ENCODE peak calls at places on chromosomes 5 and 9, in ten cellular contexts. V, M, I, N, O, P, R, U, W and H are unnamed samples.

GRCh38 chr5:93930098-93930497 is 188.7 kb upstream of the POU5F2 start:
- DNase-seq in V (no peak), M (no peak), I (no peak), N (no peak), O (no peak), P (no peak), R (no peak), U (no peak), W (no peak), H (no peak)

GRCh38 chr9:19155106-19155999 is 28.1 kb upstream of the PLIN2 start:
- DNase-seq in V (no peak), M (no peak), I (no peak), N (no peak), O (peak), P (no peak), R (no peak), U (no peak), W (no peak), H (no peak)

GRCh38 chr9:134210511-134210907 is 46.1 kb upstream of the RNU6ATAC start:
- DNase-seq in V (no peak), M (no peak), I (no peak), N (no peak), O (no peak), P (no peak), R (no peak), U (no peak), W (no peak), H (no peak)

GRCh38 chr5:23727271-23727670 is 219.9 kb downstream of the PRDM9 start:
- DNase-seq in V (no peak), M (no peak), I (no peak), N (no peak), O (no peak), P (peak), R (no peak), U (peak), W (no peak), H (no peak)

GRCh38 chr9:137838576-137838975 is 39.0 kb upstream of the CACNA1B start:
- DNase-seq in V (no peak), M (no peak), I (no peak), N (no peak), O (no peak), P (no peak), R (no peak), U (no peak), W (no peak), H (no peak)

GRCh38 chr9:26677965-26678745 is 214.4 kb downstream of the CAAP1 start:
- DNase-seq in V (no peak), M (no peak), I (no peak), N (no peak), O (no peak), P (no peak), R (no peak), U (no peak), W (no peak), H (no peak)

GRCh38 chr9:35510745-35511428 is 21.0 kb downstream of the RUSC2 start:
- DNase-seq in V (no peak), M (no peak), I (no peak), N (peak), O (no peak), P (peak), R (no peak), U (peak), W (peak), H (peak)

GRCh38 chr9:37187713-37188439 is 67.5 kb downstream of the ZCCHC7 start:
- DNase-seq in V (no peak), M (no peak), I (no peak), N (no peak), O (no peak), P (no peak), R (no peak), U (no peak), W (no peak), H (no peak)

GRCh38 chr9:106350777-106351176 is 512.2 kb upstream of the ZNF462 start:
- DNase-seq in V (no peak), M (no peak), I (no peak), N (no peak), O (no peak), P (no peak), R (no peak), U (no peak), W (no peak), H (no peak)

GRCh38 chr5:168022761-168023160 is 268.7 kb upstream of the WWC1 start:
- DNase-seq in V (no peak), M (no peak), I (no peak), N (no peak), O (no peak), P (no peak), R (no peak), U (no peak), W (no peak), H (no peak)

GRCh38 chr5:23631283-23632045 is 124.1 kb downstream of the PRDM9 start:
- DNase-seq in V (no peak), M (no peak), I (no peak), N (no peak), O (no peak), P (peak), R (no peak), U (peak), W (no peak), H (no peak)

GRCh38 chr9:100598641-100599145 is 20.8 kb downstream of the CAVIN4 start:
- DNase-seq in V (peak), M (peak), I (peak), N (peak), O (peak), P (peak), R (peak), U (peak), W (peak), H (peak)

GRCh38 chr9:20208951-20209350 is 413.3 kb downstream of the MLLT3 start:
- DNase-seq in V (no peak), M (no peak), I (no peak), N (no peak), O (no peak), P (no peak), R (no peak), U (no peak), W (no peak), H (no peak)

GRCh38 chr9:115109486-115109885 is 8.5 kb downstream of the TNC start:
- DNase-seq in V (no peak), M (no peak), I (no peak), N (no peak), O (no peak), P (peak), R (no peak), U (peak), W (peak), H (peak)

GRCh38 chr9:21102311-21102710 is 24.6 kb upstream of the IFNB1 start:
- DNase-seq in V (no peak), M (no peak), I (no peak), N (no peak), O (no peak), P (no peak), R (no peak), U (no peak), W (peak), H (no peak)

GRCh38 chr5:113693621-113694130 is 180.2 kb downstream of the YTHDC2 start:
- DNase-seq in V (no peak), M (no peak), I (no peak), N (no peak), O (no peak), P (no peak), R (no peak), U (no peak), W (no peak), H (no peak)

GRCh38 chr5:39283231-39283818 is 64.0 kb upstream of the FYB1 start:
- DNase-seq in V (peak), M (peak), I (peak), N (no peak), O (peak), P (peak), R (no peak), U (peak), W (peak), H (peak)

GRCh38 chr5:179309751-179310320 is 35.4 kb downstream of the ADAMTS2 start:
- DNase-seq in V (no peak), M (no peak), I (no peak), N (peak), O (no peak), P (no peak), R (no peak), U (no peak), W (no peak), H (no peak)

GRCh38 chr9:107816187-107817021 is 326.8 kb upstream of the KLF4 start:
- DNase-seq in V (no peak), M (no peak), I (no peak), N (no peak), O (no peak), P (no peak), R (no peak), U (no peak), W (no peak), H (no peak)

GRCh38 chr5:126370796-126371718 is 52.2 kb upstream of the GRAMD2B start:
- DNase-seq in V (no peak), M (no peak), I (no peak), N (no peak), O (no peak), P (peak), R (no peak), U (peak), W (peak), H (no peak)

GRCh38 chr9:126894052-126894603 is 20.5 kb upstream of the RALGPS1 start:
- DNase-seq in V (no peak), M (no peak), I (no peak), N (no peak), O (no peak), P (peak), R (no peak), U (no peak), W (no peak), H (no peak)

GRCh38 chr9:22790329-22790728 is 343.7 kb downstream of the DMRTA1 start:
- DNase-seq in V (no peak), M (no peak), I (no peak), N (no peak), O (no peak), P (no peak), R (no peak), U (no peak), W (no peak), H (no peak)

GRCh38 chr9:94086961-94087360 is 2.7 kb downstream of the PTPDC1 start:
- DNase-seq in V (no peak), M (no peak), I (no peak), N (no peak), O (no peak), P (no peak), R (no peak), U (no peak), W (no peak), H (peak)

GRCh38 chr9:81980568-81980967 is 8.0 kb upstream of the SPATA31D1 start:
- DNase-seq in V (no peak), M (no peak), I (no peak), N (no peak), O (no peak), P (no peak), R (no peak), U (no peak), W (peak), H (no peak)

GRCh38 chr5:42982107-42982622 is 58.0 kb downstream of the ANXA2R start:
- DNase-seq in V (no peak), M (no peak), I (no peak), N (no peak), O (no peak), P (no peak), R (no peak), U (peak), W (no peak), H (peak)

GRCh38 chr5:93070938-93071337 is 510.1 kb downstream of the NR2F1-AS1 start:
- DNase-seq in V (no peak), M (no peak), I (no peak), N (no peak), O (no peak), P (no peak), R (no peak), U (no peak), W (no peak), H (no peak)

GRCh38 chr5:174326372-174326771 is 280.9 kb downstream of the NSG2 start:
- DNase-seq in V (no peak), M (no peak), I (no peak), N (no peak), O (no peak), P (no peak), R (no peak), U (no peak), W (no peak), H (no peak)

GRCh38 chr5:14185336-14186131 is 42.4 kb downstream of the TRIO start:
- DNase-seq in V (no peak), M (no peak), I (no peak), N (no peak), O (peak), P (peak), R (no peak), U (peak), W (peak), H (no peak)

GRCh38 chr5:152405145-152405544 is at the start of gene NMUR2:
- DNase-seq in V (peak), M (no peak), I (no peak), N (peak), O (no peak), P (peak), R (no peak), U (peak), W (no peak), H (peak)

GRCh38 chr5:173163219-173163618 is 18.9 kb downstream of the BNIP1 start:
- DNase-seq in V (no peak), M (no peak), I (no peak), N (peak), O (no peak), P (no peak), R (no peak), U (no peak), W (peak), H (peak)

GRCh38 chr5:123204224-123204623 is 115.2 kb downstream of the PRDM6 start:
- DNase-seq in V (no peak), M (no peak), I (no peak), N (no peak), O (no peak), P (no peak), R (no peak), U (no peak), W (peak), H (peak)

GRCh38 chr9:2414465-2414864 is 207.1 kb upstream of the VLDLR start:
- DNase-seq in V (no peak), M (no peak), I (no peak), N (no peak), O (no peak), P (no peak), R (no peak), U (no peak), W (peak), H (no peak)

GRCh38 chr9:113446323-113446740 is 17.2 kb upstream of the RGS3 start:
- DNase-seq in V (peak), M (peak), I (no peak), N (no peak), O (no peak), P (peak), R (no peak), U (peak), W (peak), H (peak)

GRCh38 chr9:135864447-135865049 is 42.8 kb downstream of the CAMSAP1 start:
- DNase-seq in V (peak), M (peak), I (peak), N (peak), O (no peak), P (peak), R (peak), U (peak), W (no peak), H (peak)

GRCh38 chr5:16593013-16593412 is 23.8 kb downstream of the RETREG1 start:
- DNase-seq in V (no peak), M (no peak), I (no peak), N (no peak), O (no peak), P (no peak), R (no peak), U (no peak), W (peak), H (no peak)

GRCh38 chr5:74149395-74149794 is 491.1 kb downstream of the ENC1 start:
- DNase-seq in V (no peak), M (no peak), I (no peak), N (no peak), O (no peak), P (peak), R (no peak), U (peak), W (peak), H (peak)

GRCh38 chr9:31304576-31304975 is 1079.9 kb upstream of the ACO1 start:
- DNase-seq in V (no peak), M (no peak), I (no peak), N (no peak), O (no peak), P (peak), R (no peak), U (peak), W (peak), H (no peak)

GRCh38 chr9:85053206-85053605 is 383.7 kb downstream of the NTRK2 start:
- DNase-seq in V (no peak), M (no peak), I (no peak), N (no peak), O (no peak), P (peak), R (no peak), U (peak), W (peak), H (no peak)

GRCh38 chr5:40717281-40717680 is 37.6 kb downstream of the PTGER4 start:
- DNase-seq in V (no peak), M (no peak), I (no peak), N (no peak), O (no peak), P (no peak), R (no peak), U (peak), W (peak), H (no peak)

DNA sequence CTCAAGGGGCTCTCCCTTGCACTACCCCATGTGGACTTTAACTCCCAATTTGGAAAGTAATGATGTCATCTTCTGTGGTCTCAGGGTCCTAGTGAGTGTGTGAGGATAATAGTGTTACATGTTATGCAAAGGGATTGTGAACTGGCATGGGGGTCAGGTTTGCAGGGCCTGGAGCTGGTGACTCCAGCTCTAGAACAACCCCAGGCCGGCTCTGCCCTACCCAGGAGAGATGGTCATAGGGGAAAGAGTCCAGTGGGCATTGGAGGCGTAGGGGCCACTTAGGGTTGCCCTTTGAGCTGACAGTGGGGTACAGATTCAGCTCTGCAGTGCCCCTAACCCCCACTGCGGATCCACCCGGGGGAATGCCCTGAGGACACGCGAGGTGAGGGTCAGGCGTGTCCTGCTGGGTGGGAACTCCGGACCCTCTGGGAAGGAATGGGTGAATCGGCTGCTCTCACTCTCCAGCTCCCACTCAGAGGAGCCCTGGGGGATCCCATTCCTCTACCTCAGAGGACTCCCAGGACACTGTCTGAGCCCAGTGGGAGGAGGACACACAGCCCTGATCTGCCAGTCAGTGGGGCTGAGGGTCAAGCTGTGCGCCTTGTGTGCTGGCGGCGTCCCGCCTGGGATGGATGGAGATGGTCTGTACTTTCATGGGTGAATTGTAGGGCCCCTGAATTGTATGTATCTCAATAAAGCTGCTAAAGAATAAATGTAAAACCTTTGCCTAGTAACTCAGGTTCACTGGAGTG is 2.5 kb upstream of the NKD2 start:
- DNase-seq in V (no peak), M (no peak), I (no peak), N (peak), O (no peak), P (no peak), R (peak), U (no peak), W (no peak), H (no peak)
- H3K27ac ChIP-seq in V (no peak), M (no peak), I (no peak), N (peak), O (no peak), P (peak), R (no peak), U (no peak), W (no peak), H (no peak)

GRCh38 chr5:132434813-132435286 is 55.7 kb downstream of the IRF1 start:
- DNase-seq in V (no peak), M (no peak), I (no peak), N (no peak), O (no peak), P (no peak), R (no peak), U (no peak), W (no peak), H (no peak)
- H3K27ac ChIP-seq in V (no peak), M (no peak), I (no peak), N (peak), O (no peak), P (peak), R (no peak), U (no peak), W (no peak), H (no peak)

DNA sequence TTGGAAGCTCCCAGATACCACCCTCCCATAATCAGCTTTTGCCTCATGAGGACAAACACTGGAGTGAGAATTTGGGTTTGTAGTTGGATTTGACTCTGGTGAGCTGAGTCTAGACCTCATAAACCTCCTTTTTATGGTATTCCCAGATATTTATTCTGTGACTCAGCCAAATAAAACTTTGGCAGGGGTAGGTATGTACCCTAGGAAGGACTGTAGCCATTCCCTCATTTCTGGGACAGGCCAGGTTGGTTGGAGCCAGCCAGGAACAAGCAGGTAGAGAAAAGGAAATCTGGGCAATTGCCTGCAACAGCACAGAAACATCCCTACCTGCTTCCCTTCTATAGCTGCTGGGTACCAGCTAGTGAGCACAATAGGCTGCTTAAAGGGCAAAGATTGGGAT is 19.4 kb downstream of the ENHO start:
- DNase-seq in V (no peak), M (no peak), I (no peak), N (no peak), O (no peak), P (no peak), R (no peak), U (no peak), W (no peak), H (no peak)
- H3K27ac ChIP-seq in V (no peak), M (no peak), I (no peak), N (no peak), O (peak), P (no peak), R (no peak), U (no peak), W (no peak), H (no peak)

GRCh38 chr9:123217148-123217585 is 51.2 kb downstream of the STRBP start:
- DNase-seq in V (no peak), M (no peak), I (no peak), N (no peak), O (no peak), P (no peak), R (no peak), U (no peak), W (peak), H (no peak)
- H3K27ac ChIP-seq in V (no peak), M (no peak), I (no peak), N (no peak), O (no peak), P (no peak), R (no peak), U (no peak), W (no peak), H (no peak)

DNA sequence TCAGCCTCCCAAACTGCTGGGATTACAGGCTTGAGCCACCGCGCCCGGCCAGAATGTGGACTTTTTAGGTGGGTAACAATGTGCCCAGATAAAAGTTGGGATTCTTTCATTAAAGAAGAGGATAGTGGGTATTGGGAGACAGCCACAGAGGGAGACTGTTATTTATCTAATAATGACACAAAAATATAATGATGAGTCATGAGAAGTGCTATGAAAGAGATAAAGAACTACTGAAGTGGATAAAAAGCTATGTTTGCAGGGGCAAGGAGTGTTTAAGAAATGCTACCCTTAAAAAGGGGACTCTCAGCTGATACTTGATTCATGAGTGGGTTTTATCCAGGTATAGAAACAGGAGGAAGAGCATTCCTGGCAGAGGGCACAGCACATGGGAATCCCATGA is 143.6 kb upstream of the ERCC6L2 start:
- DNase-seq in V (no peak), M (no peak), I (no peak), N (no peak), O (no peak), P (no peak), R (no peak), U (no peak), W (no peak), H (no peak)
- H3K27ac ChIP-seq in V (no peak), M (no peak), I (no peak), N (no peak), O (no peak), P (no peak), R (no peak), U (no peak), W (no peak), H (no peak)